ENCODE peak calls at places on chromosome 5, in seven cellular contexts. D is progenitor cell of endocrine pancreas, F is endodermal cell, A is brain microvascular endothelial cell, I is ovary, V is osteocyte, K is GM23338. U is an unnamed sample.

GRCh38 chr5:131079232-131079631 is 85.8 kb downstream of the HINT1 start:
- DNase-seq in D (no peak), F (no peak), A (no peak), I (no peak), V (no peak), K (no peak), U (no peak)

GRCh38 chr5:76351577-76351976 is 51.5 kb upstream of the IQGAP2 start:
- DNase-seq in D (no peak), F (no peak), A (no peak), I (no peak), V (no peak), K (no peak), U (no peak)

GRCh38 chr5:58490397-58491072 is 700 bp upstream of the GAPT start:
- DNase-seq in D (no peak), F (no peak), A (no peak), I (no peak), V (no peak), K (no peak), U (no peak)

GRCh38 chr5:14270212-14270702 is 127.1 kb downstream of the TRIO start:
- DNase-seq in D (peak; percentile 21), F (peak; percentile 76), A (peak; percentile 73), I (peak; percentile 38), V (no peak), K (peak; percentile 88), U (no peak)

GRCh38 chr5:134100283-134101011 is 14.0 kb upstream of the TCF7 start:
- DNase-seq in D (no peak), F (peak; percentile 87), A (peak; percentile 78), I (no peak), V (no peak), K (peak; percentile 60), U (no peak)

GRCh38 chr5:142748568-142749249 is 21.5 kb upstream of the ARHGAP26 start:
- DNase-seq in D (no peak), F (peak; percentile 83), A (no peak), I (no peak), V (no peak), K (peak; percentile 73), U (peak; percentile 47)

GRCh38 chr5:135551593-135552447 is 16.1 kb upstream of the NEUROG1 start:
- DNase-seq in D (peak; percentile 67), F (peak; percentile 92), A (peak; percentile 68), I (peak; percentile 19), V (no peak), K (peak; percentile 82), U (peak; percentile 82)

GRCh38 chr5:150046031-150046430 is 40.3 kb downstream of the CSF1R start:
- DNase-seq in D (no peak), F (no peak), A (no peak), I (no peak), V (no peak), K (no peak), U (no peak)

GRCh38 chr5:131825404-131826013 is 28.7 kb upstream of the FNIP1 start:
- DNase-seq in D (no peak), F (peak; percentile 44), A (no peak), I (no peak), V (no peak), K (no peak), U (no peak)

DNA sequence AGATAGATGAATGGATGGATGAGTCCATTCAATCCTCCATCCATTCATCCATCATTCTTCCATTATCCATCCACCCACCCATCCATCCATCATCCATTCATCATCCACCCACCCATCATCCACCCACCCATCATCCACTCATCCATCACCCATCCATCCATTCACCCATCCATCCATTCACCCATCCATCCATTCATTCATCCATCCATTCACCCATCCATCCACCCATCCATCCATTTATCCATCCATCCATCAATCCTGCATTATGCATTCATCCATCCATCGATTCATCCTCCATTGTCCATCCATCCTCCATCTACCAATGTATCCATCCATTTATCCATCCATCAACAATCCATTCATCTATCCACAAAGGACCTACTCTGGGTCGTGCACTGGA is 12.8 kb upstream of the PHYKPL start:
- DNase-seq in D (no peak), F (no peak), A (no peak), I (no peak), V (no peak), K (no peak), U (no peak)
- TF ChIP-seq CTCF in D (no peak), F (no peak), A (no peak), I (no peak), V (no peak), K (no peak), U (no peak)

DNA sequence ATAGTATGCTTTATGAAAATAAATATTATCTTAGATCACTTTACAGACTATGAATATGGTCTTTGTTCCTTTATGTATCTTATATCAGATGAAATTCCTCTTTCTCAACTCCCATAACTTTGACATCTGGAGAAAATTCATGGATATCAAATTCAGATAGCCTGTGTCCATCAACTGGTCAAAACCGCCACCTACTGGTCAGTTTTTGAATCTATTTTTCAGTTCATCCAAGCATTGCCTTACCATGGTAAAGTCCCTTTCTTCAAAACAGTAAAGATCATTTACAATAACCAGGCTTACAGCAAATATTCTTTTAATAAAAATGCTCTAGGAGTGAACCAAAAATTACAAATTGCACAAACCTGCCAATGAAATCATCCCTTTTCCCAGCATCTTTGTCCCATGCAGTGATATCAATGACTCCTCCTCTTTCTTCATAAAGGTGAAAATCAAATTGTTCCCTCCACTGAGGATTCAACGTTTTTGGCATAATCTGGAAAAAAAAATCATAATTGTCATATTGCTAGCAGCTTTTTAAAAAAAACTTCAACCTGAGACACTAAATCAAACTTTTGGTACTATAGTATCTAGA is 290.5 kb downstream of the SLF1 start:
- DNase-seq in D (no peak), F (no peak), A (peak; percentile 52), I (no peak), V (no peak), K (peak; percentile 68), U (no peak)
- TF ChIP-seq CTCF in D (peak; percentile 79), F (peak; percentile 88), A (peak; percentile 67), I (peak; percentile 9), V (peak; percentile 77), K (peak; percentile 92), U (peak; percentile 88)

GRCh38 chr5:84518862-84519261 is 134.2 kb upstream of the EDIL3 start:
- DNase-seq in D (no peak), F (no peak), A (no peak), I (no peak), V (no peak), K (no peak), U (no peak)
- TF ChIP-seq CTCF in D (no peak), F (peak; percentile 10), A (no peak), I (no peak), V (no peak), K (no peak), U (no peak)

GRCh38 chr5:176597417-176598389 is 12.3 kb downstream of the GPRIN1 start:
- DNase-seq in D (no peak), F (peak; percentile 61), A (no peak), I (no peak), V (no peak), K (peak; percentile 38), U (no peak)

GRCh38 chr5:176596069-176596656 is 13.8 kb downstream of the GPRIN1 start:
- DNase-seq in D (no peak), F (no peak), A (no peak), I (no peak), V (no peak), K (no peak), U (no peak)

GRCh38 chr5:176594554-176594953 is 15.4 kb downstream of the GPRIN1 start:
- DNase-seq in D (no peak), F (no peak), A (no peak), I (no peak), V (no peak), K (no peak), U (no peak)

GRCh38 chr5:176595386-176595943 is 14.5 kb downstream of the GPRIN1 start:
- DNase-seq in D (no peak), F (no peak), A (no peak), I (no peak), V (no peak), K (no peak), U (no peak)

DNA sequence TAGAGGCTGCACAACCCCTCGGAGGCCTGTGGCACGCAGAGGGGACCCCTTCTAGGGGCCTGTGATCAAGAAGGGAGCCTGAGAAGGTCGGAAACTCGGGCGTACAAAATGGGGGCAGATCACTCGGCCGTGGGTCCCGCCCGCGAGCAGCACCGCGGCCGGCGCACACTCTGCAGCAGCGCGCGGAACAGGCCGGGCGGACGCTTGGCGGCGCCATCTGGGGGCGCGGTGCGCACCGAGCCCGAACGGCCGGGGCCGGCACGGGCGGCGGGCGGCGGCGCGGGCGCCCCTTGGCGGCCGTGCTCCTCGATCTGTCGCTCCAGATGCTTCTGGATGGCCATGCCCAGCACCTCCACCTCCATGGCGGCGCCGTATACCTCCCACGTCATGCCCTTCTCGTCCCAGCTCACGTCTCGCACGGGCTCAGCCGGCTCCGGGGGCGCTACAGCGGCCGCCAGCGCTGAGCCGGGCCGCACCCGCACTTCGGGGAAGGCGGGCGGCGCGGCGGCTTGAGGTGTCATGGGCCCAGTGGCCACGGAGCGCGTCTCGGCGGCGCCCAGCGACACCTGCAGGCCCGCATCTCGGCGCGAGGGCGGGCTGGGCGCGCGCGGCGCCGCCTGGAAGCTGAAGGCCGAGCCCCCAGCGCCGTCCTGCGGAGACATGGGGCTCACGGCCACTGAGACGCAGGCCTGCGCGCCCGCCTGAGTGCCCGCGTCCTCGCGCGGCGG is 13.1 kb downstream of the GPRIN1 start:
- DNase-seq in D (peak; percentile 40), F (peak; percentile 90), A (no peak), I (peak; percentile 15), V (no peak), K (peak; percentile 83), U (peak; percentile 50)
- TF ChIP-seq CTCF in D (peak; percentile 47), F (peak; percentile 69), A (peak; percentile 7), I (peak; percentile 25), V (no peak), K (no peak), U (no peak)

GRCh38 chr5:27240791-27241190 is 202.4 kb upstream of the CDH9 start:
- DNase-seq in D (no peak), F (no peak), A (peak; percentile 4), I (no peak), V (no peak), K (no peak), U (no peak)

GRCh38 chr5:27242258-27242626 is 203.9 kb upstream of the CDH9 start:
- DNase-seq in D (no peak), F (no peak), A (no peak), I (no peak), V (no peak), K (no peak), U (no peak)

GRCh38 chr5:27241564-27242257 is 203.3 kb upstream of the CDH9 start:
- DNase-seq in D (no peak), F (no peak), A (peak; percentile 70), I (no peak), V (no peak), K (no peak), U (no peak)
- TF ChIP-seq CTCF in D (no peak), F (no peak), A (peak; percentile 22), I (no peak), V (peak; percentile 48), K (no peak), U (no peak)

U was measured in glutamatergic neuron.